ENCODE peak calls at places on chromosome 19, in ten cellular contexts. One of them, this sample, is unnamed.

GRCh38 chr19:41808663-41809566 is 12.5 kb downstream of the CEACAM3 start:
- DNase-seq in thoracic aorta: no peak
- DNase-seq in ovary: no peak
- DNase-seq in retinal pigment epithelial cell: no peak
- DNase-seq in lower leg skin: peak
- DNase-seq in lung: peak
- DNase-seq in pancreas: no peak
- DNase-seq in neuronal stem cell: no peak
- DNase-seq in heart left ventricle: peak
- DNase-seq in astrocyte of the spinal cord: no peak
- DNase-seq in this sample: no peak

GRCh38 chr19:48874309-48875135 is 2.3 kb downstream of the PPP1R15A start:
- DNase-seq in lung: no peak
- DNase-seq in thoracic aorta: no peak
- DNase-seq in lower leg skin: no peak
- DNase-seq in pancreas: no peak
- DNase-seq in retinal pigment epithelial cell: no peak
- DNase-seq in heart left ventricle: peak
- DNase-seq in neuronal stem cell: no peak
- DNase-seq in astrocyte of the spinal cord: peak
- DNase-seq in ovary: peak
- DNase-seq in this sample: no peak

GRCh38 chr19:1466461-1467227 is 12.4 kb downstream of the C19orf25 start:
- DNase-seq in heart left ventricle: no peak
- DNase-seq in lower leg skin: no peak
- DNase-seq in thoracic aorta: no peak
- DNase-seq in lung: no peak
- DNase-seq in neuronal stem cell: no peak
- DNase-seq in retinal pigment epithelial cell: no peak
- DNase-seq in pancreas: no peak
- DNase-seq in ovary: no peak
- DNase-seq in astrocyte of the spinal cord: no peak
- DNase-seq in this sample: no peak

GRCh38 chr19:47765522-47766358 is 12.8 kb upstream of the SELENOW start:
- DNase-seq in lower leg skin: no peak
- DNase-seq in pancreas: no peak
- DNase-seq in heart left ventricle: peak
- DNase-seq in thoracic aorta: no peak
- DNase-seq in ovary: peak
- DNase-seq in lung: peak
- DNase-seq in astrocyte of the spinal cord: no peak
- DNase-seq in retinal pigment epithelial cell: no peak
- DNase-seq in neuronal stem cell: no peak
- DNase-seq in this sample: no peak

GRCh38 chr19:53131085-53131484 is 1.6 kb downstream of the ZNF415 start:
- DNase-seq in astrocyte of the spinal cord: no peak
- DNase-seq in pancreas: no peak
- DNase-seq in thoracic aorta: no peak
- DNase-seq in lower leg skin: no peak
- DNase-seq in lung: no peak
- DNase-seq in retinal pigment epithelial cell: no peak
- DNase-seq in ovary: no peak
- DNase-seq in heart left ventricle: no peak
- DNase-seq in neuronal stem cell: no peak
- DNase-seq in this sample: no peak

GRCh38 chr19:50232600-50232999 is 29.2 kb downstream of the MYH14 start:
- DNase-seq in lung: no peak
- DNase-seq in ovary: no peak
- DNase-seq in retinal pigment epithelial cell: no peak
- DNase-seq in astrocyte of the spinal cord: no peak
- DNase-seq in lower leg skin: no peak
- DNase-seq in thoracic aorta: no peak
- DNase-seq in neuronal stem cell: no peak
- DNase-seq in heart left ventricle: no peak
- DNase-seq in pancreas: no peak
- DNase-seq in this sample: no peak

GRCh38 chr19:32910874-32911273 is 41.3 kb upstream of the SLC7A9 start:
- DNase-seq in astrocyte of the spinal cord: no peak
- DNase-seq in ovary: no peak
- DNase-seq in retinal pigment epithelial cell: no peak
- DNase-seq in lung: no peak
- DNase-seq in pancreas: no peak
- DNase-seq in heart left ventricle: no peak
- DNase-seq in thoracic aorta: no peak
- DNase-seq in lower leg skin: no peak
- DNase-seq in neuronal stem cell: no peak
- DNase-seq in this sample: no peak

GRCh38 chr19:32676186-32676894 is 692 bp downstream of the RGS9BP start:
- DNase-seq in lower leg skin: no peak
- DNase-seq in ovary: no peak
- DNase-seq in pancreas: peak
- DNase-seq in lung: no peak
- DNase-seq in astrocyte of the spinal cord: no peak
- DNase-seq in retinal pigment epithelial cell: no peak
- DNase-seq in neuronal stem cell: peak
- DNase-seq in heart left ventricle: peak
- DNase-seq in thoracic aorta: no peak
- DNase-seq in this sample: no peak

GRCh38 chr19:3132971-3133792 is 2.7 kb upstream of the GNA15 start:
- DNase-seq in heart left ventricle: peak
- DNase-seq in lower leg skin: peak
- DNase-seq in ovary: no peak
- DNase-seq in astrocyte of the spinal cord: peak
- DNase-seq in retinal pigment epithelial cell: no peak
- DNase-seq in pancreas: no peak
- DNase-seq in neuronal stem cell: no peak
- DNase-seq in lung: no peak
- DNase-seq in thoracic aorta: no peak
- DNase-seq in this sample: no peak

GRCh38 chr19:55244004-55244680 is 14.7 kb downstream of the PPP6R1 start:
- DNase-seq in pancreas: no peak
- DNase-seq in ovary: no peak
- DNase-seq in lower leg skin: no peak
- DNase-seq in heart left ventricle: no peak
- DNase-seq in thoracic aorta: no peak
- DNase-seq in lung: no peak
- DNase-seq in neuronal stem cell: no peak
- DNase-seq in astrocyte of the spinal cord: no peak
- DNase-seq in retinal pigment epithelial cell: no peak
- DNase-seq in this sample: no peak

GRCh38 chr19:9498183-9498902 is at the start of gene ZNF560:
- DNase-seq in thoracic aorta: no peak
- DNase-seq in astrocyte of the spinal cord: peak
- DNase-seq in lower leg skin: no peak
- DNase-seq in pancreas: no peak
- DNase-seq in ovary: no peak
- DNase-seq in retinal pigment epithelial cell: no peak
- DNase-seq in lung: no peak
- DNase-seq in neuronal stem cell: no peak
- DNase-seq in heart left ventricle: peak
- DNase-seq in this sample: no peak

GRCh38 chr19:13839938-13840750 is 36.8 kb upstream of the NANOS3 start:
- DNase-seq in thoracic aorta: no peak
- DNase-seq in ovary: peak
- DNase-seq in heart left ventricle: peak
- DNase-seq in lung: peak
- DNase-seq in neuronal stem cell: no peak
- DNase-seq in astrocyte of the spinal cord: peak
- DNase-seq in lower leg skin: no peak
- DNase-seq in retinal pigment epithelial cell: no peak
- DNase-seq in pancreas: no peak
- DNase-seq in this sample: no peak

GRCh38 chr19:42421591-42422031 is 5.6 kb downstream of the LIPE start:
- DNase-seq in lung: no peak
- DNase-seq in pancreas: peak
- DNase-seq in lower leg skin: no peak
- DNase-seq in ovary: no peak
- DNase-seq in neuronal stem cell: no peak
- DNase-seq in astrocyte of the spinal cord: no peak
- DNase-seq in retinal pigment epithelial cell: peak
- DNase-seq in heart left ventricle: no peak
- DNase-seq in thoracic aorta: no peak
- DNase-seq in this sample: no peak

GRCh38 chr19:49553451-49554271 is 25.9 kb downstream of the RCN3 start:
- DNase-seq in heart left ventricle: no peak
- DNase-seq in lower leg skin: peak
- DNase-seq in pancreas: peak
- DNase-seq in lung: no peak
- DNase-seq in astrocyte of the spinal cord: peak
- DNase-seq in ovary: no peak
- DNase-seq in neuronal stem cell: no peak
- DNase-seq in retinal pigment epithelial cell: no peak
- DNase-seq in thoracic aorta: no peak
- DNase-seq in this sample: no peak

GRCh38 chr19:38514812-38515633 is 81.5 kb downstream of the RYR1 start:
- DNase-seq in retinal pigment epithelial cell: peak
- DNase-seq in pancreas: peak
- DNase-seq in lung: peak
- DNase-seq in neuronal stem cell: peak
- DNase-seq in heart left ventricle: peak
- DNase-seq in ovary: peak
- DNase-seq in lower leg skin: peak
- DNase-seq in astrocyte of the spinal cord: peak
- DNase-seq in thoracic aorta: no peak
- DNase-seq in this sample: peak

GRCh38 chr19:42563352-42564210 is 31.1 kb downstream of the CEACAM8 start:
- DNase-seq in lung: no peak
- DNase-seq in lower leg skin: no peak
- DNase-seq in retinal pigment epithelial cell: no peak
- DNase-seq in ovary: no peak
- DNase-seq in astrocyte of the spinal cord: peak
- DNase-seq in neuronal stem cell: peak
- DNase-seq in heart left ventricle: no peak
- DNase-seq in pancreas: peak
- DNase-seq in thoracic aorta: no peak
- DNase-seq in this sample: no peak

GRCh38 chr19:8446055-8446709 is 1.4 kb downstream of the HNRNPM start:
- DNase-seq in pancreas: no peak
- DNase-seq in neuronal stem cell: no peak
- DNase-seq in thoracic aorta: no peak
- DNase-seq in lower leg skin: no peak
- DNase-seq in lung: no peak
- DNase-seq in astrocyte of the spinal cord: no peak
- DNase-seq in ovary: no peak
- DNase-seq in retinal pigment epithelial cell: no peak
- DNase-seq in heart left ventricle: no peak
- DNase-seq in this sample: no peak

GRCh38 chr19:1253514-1254080 is 5.2 kb downstream of the MIDN start:
- DNase-seq in lower leg skin: peak
- DNase-seq in lung: no peak
- DNase-seq in heart left ventricle: peak
- DNase-seq in astrocyte of the spinal cord: no peak
- DNase-seq in pancreas: no peak
- DNase-seq in retinal pigment epithelial cell: no peak
- DNase-seq in thoracic aorta: no peak
- DNase-seq in ovary: no peak
- DNase-seq in neuronal stem cell: no peak
- DNase-seq in this sample: no peak

DNA sequence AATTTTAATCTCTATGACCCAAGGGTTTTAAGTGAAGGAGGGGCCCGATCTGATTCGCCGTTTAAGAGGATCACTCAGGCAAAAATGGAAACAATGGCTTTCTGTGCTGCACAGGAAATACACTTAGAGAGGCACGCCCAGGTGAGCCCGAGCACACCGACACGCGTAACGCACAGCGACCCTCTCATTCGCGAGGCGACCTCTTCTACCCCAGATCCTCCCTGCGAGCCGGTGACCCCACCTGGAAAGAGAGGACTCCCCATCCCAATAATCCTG is 216 bp downstream of the SH2D3A start:
- DNase-seq in pancreas: no peak
- DNase-seq in lung: no peak
- DNase-seq in thoracic aorta: no peak
- DNase-seq in neuronal stem cell: no peak
- DNase-seq in ovary: no peak
- DNase-seq in lower leg skin: no peak
- DNase-seq in retinal pigment epithelial cell: no peak
- DNase-seq in astrocyte of the spinal cord: no peak
- DNase-seq in heart left ventricle: no peak
- DNase-seq in this sample: no peak
- H3K4me3 ChIP-seq in pancreas: peak
- H3K4me3 ChIP-seq in lung: peak
- H3K4me3 ChIP-seq in thoracic aorta: peak
- H3K4me3 ChIP-seq in neuronal stem cell: no peak
- H3K4me3 ChIP-seq in ovary: no peak
- H3K4me3 ChIP-seq in lower leg skin: no peak
- H3K4me3 ChIP-seq in retinal pigment epithelial cell: peak
- H3K4me3 ChIP-seq in astrocyte of the spinal cord: no peak
- H3K4me3 ChIP-seq in heart left ventricle: peak
- H3K4me3 ChIP-seq in this sample: peak

GRCh38 chr19:35754365-35755139 is 2.3 kb downstream of the HSPB6 start:
- DNase-seq in astrocyte of the spinal cord: no peak
- DNase-seq in lower leg skin: no peak
- DNase-seq in lung: no peak
- DNase-seq in pancreas: no peak
- DNase-seq in heart left ventricle: no peak
- DNase-seq in thoracic aorta: no peak
- DNase-seq in retinal pigment epithelial cell: no peak
- DNase-seq in neuronal stem cell: no peak
- DNase-seq in ovary: peak
- DNase-seq in this sample: no peak
- H3K4me3 ChIP-seq in astrocyte of the spinal cord: no peak
- H3K4me3 ChIP-seq in lower leg skin: no peak
- H3K4me3 ChIP-seq in lung: no peak
- H3K4me3 ChIP-seq in pancreas: no peak
- H3K4me3 ChIP-seq in heart left ventricle: no peak
- H3K4me3 ChIP-seq in thoracic aorta: peak
- H3K4me3 ChIP-seq in retinal pigment epithelial cell: no peak
- H3K4me3 ChIP-seq in neuronal stem cell: no peak
- H3K4me3 ChIP-seq in ovary: peak
- H3K4me3 ChIP-seq in this sample: no peak

GRCh38 chr19:17751103-17751911 is at the start of gene FCHO1:
- DNase-seq in ovary: no peak
- DNase-seq in heart left ventricle: peak
- DNase-seq in thoracic aorta: no peak
- DNase-seq in astrocyte of the spinal cord: no peak
- DNase-seq in lung: no peak
- DNase-seq in lower leg skin: no peak
- DNase-seq in retinal pigment epithelial cell: no peak
- DNase-seq in neuronal stem cell: no peak
- DNase-seq in pancreas: no peak
- DNase-seq in this sample: no peak
- H3K4me3 ChIP-seq in ovary: no peak
- H3K4me3 ChIP-seq in heart left ventricle: no peak
- H3K4me3 ChIP-seq in thoracic aorta: peak
- H3K4me3 ChIP-seq in astrocyte of the spinal cord: no peak
- H3K4me3 ChIP-seq in lung: no peak
- H3K4me3 ChIP-seq in lower leg skin: no peak
- H3K4me3 ChIP-seq in retinal pigment epithelial cell: no peak
- H3K4me3 ChIP-seq in neuronal stem cell: no peak
- H3K4me3 ChIP-seq in pancreas: no peak
- H3K4me3 ChIP-seq in this sample: no peak

DNA sequence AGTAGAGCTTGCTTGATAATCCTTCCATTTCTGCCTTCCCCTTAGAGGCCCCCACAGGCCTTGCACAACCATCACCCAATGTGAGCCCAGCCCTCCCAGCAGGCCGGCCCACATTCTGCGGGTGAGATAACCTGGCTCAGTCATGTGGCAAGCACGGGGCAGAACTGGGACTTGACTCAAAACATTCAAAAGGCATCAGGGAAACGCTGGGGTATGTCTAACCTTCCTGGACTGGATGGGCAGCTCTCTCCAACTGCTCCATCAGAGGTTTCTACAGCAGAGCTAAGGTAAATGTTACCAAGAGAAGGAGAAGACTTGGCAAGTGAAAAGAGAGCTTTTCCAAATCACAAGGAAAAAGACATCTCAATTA is 24.8 kb downstream of the EPS15L1 start:
- DNase-seq in pancreas: no peak
- DNase-seq in ovary: peak
- DNase-seq in retinal pigment epithelial cell: peak
- DNase-seq in neuronal stem cell: no peak
- DNase-seq in astrocyte of the spinal cord: peak
- DNase-seq in lung: peak
- DNase-seq in lower leg skin: peak
- DNase-seq in thoracic aorta: no peak
- DNase-seq in heart left ventricle: peak
- DNase-seq in this sample: peak
- H3K4me3 ChIP-seq in pancreas: no peak
- H3K4me3 ChIP-seq in ovary: no peak
- H3K4me3 ChIP-seq in retinal pigment epithelial cell: no peak
- H3K4me3 ChIP-seq in neuronal stem cell: no peak
- H3K4me3 ChIP-seq in astrocyte of the spinal cord: no peak
- H3K4me3 ChIP-seq in lung: no peak
- H3K4me3 ChIP-seq in lower leg skin: no peak
- H3K4me3 ChIP-seq in thoracic aorta: no peak
- H3K4me3 ChIP-seq in heart left ventricle: no peak
- H3K4me3 ChIP-seq in this sample: peak